ENCODE peak calls at places on chromosomes 1 and 21, in four cellular contexts. Z is activated CD8-positive, alpha-beta memory T cell treated with anti-CD3 and anti-CD28 coated beads, Interleukin-2, amount 50 U/mL, for 48 hours; D is nephron progenitor cell; M is stimulated activated CD4-positive, alpha-beta T cell treated with anti-CD3 and anti-CD28 coated beads, Interleukin-4, amount 100 ng/mL, for 4 hours. I is an unnamed sample.

GRCh38 chr1:31782766-31783410 is 18.7 kb upstream of the ADGRB2 start:
- DNase-seq in M (no peak), D (no peak), Z (no peak), I (no peak)

GRCh38 chr21:17829472-17829871 is 10.3 kb upstream of the C21orf91 start:
- DNase-seq in M (no peak), D (no peak), Z (no peak), I (no peak)

GRCh38 chr1:29478879-29479278 is 242.6 kb downstream of the PTPRU start:
- DNase-seq in D (no peak), M (no peak), Z (no peak), I (peak; percentile 16)

GRCh38 chr1:18297896-18298648 is 182.7 kb upstream of the KLHDC7A start:
- DNase-seq in D (no peak), M (no peak), Z (no peak), I (no peak)

GRCh38 chr1:26215246-26215645 is 18.8 kb upstream of the CEP85 start:
- DNase-seq in D (no peak), M (no peak), Z (no peak), I (no peak)

GRCh38 chr1:67723620-67724019 is 38.6 kb downstream of the GADD45A start:
- DNase-seq in M (no peak), D (no peak), Z (no peak), I (no peak)

GRCh38 chr1:109625601-109626560 is 6.2 kb downstream of the AMPD2 start:
- DNase-seq in D (no peak), M (no peak), Z (no peak), I (no peak)

GRCh38 chr1:19974822-19975416 is 4.5 kb downstream of the PLA2G2A start:
- DNase-seq in D (peak; percentile 24), Z (no peak), M (no peak), I (no peak)

GRCh38 chr1:153597206-153597605 is 15.7 kb downstream of the S100A16 start:
- DNase-seq in D (no peak), Z (no peak), M (no peak), I (no peak)

GRCh38 chr1:150621497-150622113 is 7.8 kb downstream of the ENSA start:
- DNase-seq in Z (no peak), D (peak; percentile 28), M (peak; percentile 61), I (no peak)

GRCh38 chr1:31426249-31426922 is 13.4 kb downstream of the SERINC2 start:
- DNase-seq in D (no peak), M (no peak), Z (no peak), I (no peak)

GRCh38 chr21:34790341-34790740 is 121.5 kb downstream of the CLIC6 start:
- DNase-seq in Z (no peak), D (no peak), M (no peak), I (no peak)

GRCh38 chr21:45836268-45836655 is 145.3 kb upstream of the COL6A1 start:
- DNase-seq in M (no peak), D (no peak), Z (peak; percentile 40), I (no peak)

GRCh38 chr1:166395729-166396128 is 228.9 kb upstream of the FAM78B start:
- DNase-seq in D (no peak), Z (no peak), M (no peak), I (no peak)

GRCh38 chr1:171999756-172000155 is 158.5 kb downstream of the DNM3 start:
- DNase-seq in M (no peak), D (no peak), Z (no peak), I (no peak)

GRCh38 chr1:196317535-196318522 is 290.4 kb downstream of the KCNT2 start:
- DNase-seq in D (peak; percentile 15), Z (no peak), M (no peak), I (no peak)

GRCh38 chr1:68010543-68010942 is 39.9 kb downstream of the DIRAS3 start:
- DNase-seq in D (no peak), Z (no peak), M (no peak), I (no peak)

GRCh38 chr1:207605444-207606361 is 39.2 kb upstream of the CR1L start:
- DNase-seq in M (no peak), D (no peak), Z (no peak), I (no peak)

GRCh38 chr1:221567859-221568507 is 173.9 kb downstream of the DUSP10 start:
- DNase-seq in M (no peak), Z (no peak), D (no peak), I (no peak)

GRCh38 chr21:45443595-45444181 is 38.7 kb downstream of the COL18A1 start:
- DNase-seq in D (no peak), M (no peak), Z (no peak), I (no peak)

GRCh38 chr1:178119623-178120022 is 25.7 kb downstream of the RASAL2 start:
- DNase-seq in Z (no peak), D (no peak), M (no peak), I (no peak)

GRCh38 chr1:156119503-156120209 is 5.1 kb downstream of the LMNA start:
- DNase-seq in Z (peak; percentile 51), M (no peak), D (no peak), I (no peak)